ENCODE peak calls at places on chromosomes 4 and X, in ten cellular contexts. H is tibial nerve, W is IMR-90, Y is gastrocnemius medialis, K is right lobe of liver, J is breast epithelium, N is suprapubic skin, L is sigmoid colon, O is stomach, P is K562. F is an unnamed sample. For H3K4me1, the result is how much of the 10 kb centered on the place peaks cover.

GRCh38 chr4:106305435-106306055 is 10.5 kb downstream of the TBCK start:
- DNase-seq in Y (no peak), N (no peak), L (no peak), W (no peak), O (no peak), H (no peak), K (no peak), P (no peak), J (no peak), F (no peak)

GRCh38 chrX:152878976-152879755 is 18.7 kb upstream of the ZNF185 start:
- DNase-seq in J (peak), K (no peak), O (no peak), L (no peak), N (no peak), H (no peak), Y (no peak), P (no peak), W (no peak), F (no peak)

GRCh38 chr4:7647932-7648812 is 213.4 kb upstream of the PSAPL1 start:
- DNase-seq in K (peak), P (peak), W (peak), L (peak), J (no peak), H (no peak), Y (no peak), O (no peak), N (no peak), F (no peak)

GRCh38 chr4:124710911-124711310 is 1.6 kb downstream of the ANKRD50 start:
- DNase-seq in L (no peak), P (no peak), H (no peak), N (no peak), W (no peak), O (peak), K (no peak), Y (no peak), J (no peak), F (no peak)

GRCh38 chr4:17577660-17578481 is 873 bp downstream of the LAP3 start:
- DNase-seq in O (peak), H (no peak), J (peak), P (peak), Y (peak), N (peak), W (peak), K (peak), L (peak), F (peak)

GRCh38 chrX:25897758-25898157 is 240.4 kb upstream of the MAGEB18 start:
- DNase-seq in K (no peak), H (no peak), N (no peak), O (no peak), J (no peak), Y (no peak), W (no peak), P (no peak), L (no peak), F (no peak)

GRCh38 chr4:2732526-2732925 is 23.6 kb downstream of the TNIP2 start:
- DNase-seq in H (no peak), J (no peak), N (no peak), L (peak), K (peak), W (no peak), Y (no peak), P (no peak), O (no peak), F (no peak)

GRCh38 chrX:368811-369562 is 17.7 kb downstream of the PPP2R3B start:
- DNase-seq in O (no peak), P (peak), L (no peak), W (peak), J (no peak), N (no peak), H (no peak), K (no peak), Y (peak), F (no peak)

GRCh38 chrX:108582151-108582550 is 142.5 kb downstream of the COL4A5 start:
- DNase-seq in P (no peak), N (no peak), Y (no peak), L (no peak), O (no peak), W (no peak), J (no peak), H (no peak), K (no peak), F (no peak)

GRCh38 chr4:100781433-100781832 is 263.6 kb upstream of the EMCN start:
- DNase-seq in N (no peak), O (no peak), W (no peak), Y (no peak), K (no peak), H (no peak), J (no peak), L (no peak), P (no peak), F (no peak)

GRCh38 chr4:100849319-100849718 is 331.5 kb upstream of the EMCN start:
- DNase-seq in N (no peak), P (no peak), J (no peak), K (no peak), H (no peak), W (no peak), L (no peak), O (no peak), Y (no peak), F (no peak)

GRCh38 chrX:130631011-130631410 is 229.2 kb downstream of the RBMX2 start:
- DNase-seq in Y (no peak), W (no peak), J (no peak), N (no peak), L (no peak), H (no peak), P (no peak), K (no peak), O (no peak), F (no peak)

GRCh38 chrX:48919947-48920712 is 1.3 kb upstream of the PIM2 start:
- DNase-seq in K (no peak), Y (no peak), H (no peak), P (no peak), N (no peak), W (no peak), O (no peak), L (no peak), J (no peak), F (no peak)

GRCh38 chrX:120731386-120731785 is 101.5 kb upstream of the C1GALT1C1 start:
- DNase-seq in Y (no peak), W (no peak), H (no peak), O (no peak), K (no peak), P (no peak), N (no peak), J (no peak), L (no peak), F (no peak)

GRCh38 chr4:110287130-110287529 is 88.7 kb upstream of the ELOVL6 start:
- DNase-seq in P (no peak), J (no peak), L (no peak), W (peak), N (no peak), H (no peak), O (no peak), K (no peak), Y (peak), F (no peak)

GRCh38 chr4:107870916-107871786 is 46.4 kb downstream of the SGMS2 start:
- DNase-seq in P (no peak), W (no peak), Y (no peak), H (no peak), J (no peak), O (no peak), L (no peak), N (no peak), K (no peak), F (no peak)

GRCh38 chr4:6369511-6369910 is 99.9 kb downstream of the WFS1 start:
- DNase-seq in Y (no peak), K (peak), O (no peak), N (no peak), H (no peak), J (no peak), L (no peak), W (no peak), P (no peak), F (no peak)

GRCh38 chr4:28508649-28509048 is 1648.0 kb downstream of the STIM2 start:
- DNase-seq in P (no peak), K (no peak), O (no peak), L (no peak), W (no peak), Y (no peak), J (no peak), N (no peak), H (no peak), F (no peak)
- H3K4me1 ChIP-seq in P (under half), K (under half), O (under half), L (under half), W (under half), Y (under half), J (under half), N (under half), H (under half), F (under half)

DNA sequence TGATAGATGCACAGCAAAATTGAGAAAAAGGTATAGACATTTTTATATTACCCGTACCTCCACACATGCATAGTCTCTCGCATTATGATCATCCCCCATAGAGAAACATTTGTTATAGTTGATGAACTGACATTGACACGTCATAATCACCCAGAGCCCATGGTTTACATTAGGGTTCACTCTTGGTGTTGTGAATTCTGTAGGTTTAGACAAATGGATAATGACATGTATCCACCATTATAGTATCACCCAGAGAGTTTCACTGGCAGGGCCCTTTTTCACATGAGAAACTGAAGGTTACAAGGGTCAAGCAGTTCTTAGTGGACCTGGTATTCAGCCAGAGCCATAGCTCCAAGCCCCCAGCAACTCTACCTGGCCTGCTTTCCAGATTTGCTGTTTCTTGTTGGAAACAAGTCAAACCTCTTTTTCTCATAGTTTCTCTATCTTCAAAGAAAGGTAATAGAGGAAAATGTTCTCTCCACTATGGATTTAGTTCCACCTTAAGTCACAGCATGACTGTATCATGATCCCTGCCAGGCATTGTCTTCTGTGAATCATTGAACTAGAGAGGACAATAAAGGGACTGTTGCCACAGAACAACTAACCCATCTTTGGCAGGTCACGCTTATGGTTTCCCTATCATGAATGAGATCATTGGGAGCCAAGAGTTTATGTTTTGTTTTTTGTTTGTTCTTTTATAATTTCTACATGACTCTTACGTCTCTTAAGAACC is 64.0 kb downstream of the HHIP start:
- DNase-seq in Y (no peak), L (no peak), P (no peak), K (no peak), W (peak), N (no peak), J (peak), O (no peak), H (no peak), F (no peak)
- TF ChIP-seq POLR2A in Y (no peak), L (no peak), P (no peak), K (no peak), W (no peak), N (no peak), J (no peak), O (no peak), H (no peak), F (no peak)

GRCh38 chr4:1408418-1408817 is 2.2 kb upstream of the NKX1-1 start:
- DNase-seq in K (peak), O (peak), P (peak), Y (no peak), W (no peak), L (peak), N (no peak), J (no peak), H (no peak), F (peak)
- TF ChIP-seq CTCF in K (no peak), O (no peak), P (peak), Y (no peak), W (no peak), L (no peak), N (no peak), J (no peak), H (no peak), F (no peak)

GRCh38 chrX:11239230-11239629 is 54.0 kb upstream of the AMELX start:
- DNase-seq in J (no peak), O (no peak), K (no peak), N (no peak), L (no peak), Y (no peak), H (no peak), P (peak), W (peak), F (no peak)
- H3K4me1 ChIP-seq in J (under half), O (under half), K (under half), N (under half), L (under half), Y (under half), H (under half), P (under half), W (under half), F (under half)

GRCh38 chr4:73661646-73662119 is 41.4 kb upstream of the RASSF6 start:
- DNase-seq in N (no peak), W (peak), Y (no peak), J (no peak), K (no peak), H (no peak), O (no peak), L (no peak), P (peak), F (no peak)
- TF ChIP-seq POLR2A in N (no peak), W (no peak), Y (no peak), J (no peak), K (no peak), H (no peak), O (no peak), L (no peak), P (no peak), F (no peak)